ENCODE peak calls at places on chromosomes 3 and 15, in seven cellular contexts. One of them, this sample, is unnamed.
A peak's percentile ranks its signal among the peaks of the same experiment; 100 is the strongest.

GRCh38 chr3:65406470-65406869 is 632.2 kb downstream of the MAGI1 start:
- DNase-seq in mucosa of gallbladder: no peak
- DNase-seq in head of caudate nucleus: no peak
- DNase-seq in Ammon's horn: no peak
- DNase-seq in NCI-H2171 treated with DMSO at 0.1 percent for 48 hours: no peak
- DNase-seq in type B pancreatic cell: no peak
- DNase-seq in KG1: no peak
- DNase-seq in this sample: no peak

GRCh38 chr3:183494341-183494740 is 61.2 kb downstream of the KLHL6 start:
- DNase-seq in head of caudate nucleus: no peak
- DNase-seq in mucosa of gallbladder: no peak
- DNase-seq in type B pancreatic cell: peak; percentile 42
- DNase-seq in Ammon's horn: no peak
- DNase-seq in NCI-H2171 treated with DMSO at 0.1 percent for 48 hours: no peak
- DNase-seq in KG1: no peak
- DNase-seq in this sample: no peak

GRCh38 chr15:56038015-56038414 is 44.6 kb upstream of the NEDD4 start:
- DNase-seq in NCI-H2171 treated with DMSO at 0.1 percent for 48 hours: no peak
- DNase-seq in mucosa of gallbladder: no peak
- DNase-seq in KG1: peak; percentile 7
- DNase-seq in Ammon's horn: no peak
- DNase-seq in type B pancreatic cell: no peak
- DNase-seq in head of caudate nucleus: no peak
- DNase-seq in this sample: peak; percentile 14

GRCh38 chr15:78092111-78093041 is at the start of gene SH2D7:
- DNase-seq in type B pancreatic cell: no peak
- DNase-seq in mucosa of gallbladder: no peak
- DNase-seq in NCI-H2171 treated with DMSO at 0.1 percent for 48 hours: no peak
- DNase-seq in Ammon's horn: no peak
- DNase-seq in head of caudate nucleus: no peak
- DNase-seq in KG1: no peak
- DNase-seq in this sample: no peak

GRCh38 chr3:178043084-178043483 is 493.2 kb upstream of the KCNMB2 start:
- DNase-seq in NCI-H2171 treated with DMSO at 0.1 percent for 48 hours: no peak
- DNase-seq in KG1: no peak
- DNase-seq in mucosa of gallbladder: no peak
- DNase-seq in head of caudate nucleus: no peak
- DNase-seq in type B pancreatic cell: no peak
- DNase-seq in Ammon's horn: no peak
- DNase-seq in this sample: no peak

GRCh38 chr3:172517859-172518466 is 5.3 kb downstream of the TNFSF10 start:
- DNase-seq in Ammon's horn: no peak
- DNase-seq in mucosa of gallbladder: no peak
- DNase-seq in NCI-H2171 treated with DMSO at 0.1 percent for 48 hours: no peak
- DNase-seq in type B pancreatic cell: no peak
- DNase-seq in head of caudate nucleus: no peak
- DNase-seq in KG1: no peak
- DNase-seq in this sample: no peak

GRCh38 chr3:113560845-113561623 is 28.7 kb downstream of the SIDT1 start:
- DNase-seq in NCI-H2171 treated with DMSO at 0.1 percent for 48 hours: no peak
- DNase-seq in mucosa of gallbladder: no peak
- DNase-seq in Ammon's horn: no peak
- DNase-seq in type B pancreatic cell: no peak
- DNase-seq in head of caudate nucleus: no peak
- DNase-seq in KG1: no peak
- DNase-seq in this sample: no peak

GRCh38 chr3:4990061-4990460 is 10.8 kb downstream of the BHLHE40 start:
- DNase-seq in NCI-H2171 treated with DMSO at 0.1 percent for 48 hours: no peak
- DNase-seq in Ammon's horn: no peak
- DNase-seq in KG1: no peak
- DNase-seq in head of caudate nucleus: no peak
- DNase-seq in mucosa of gallbladder: no peak
- DNase-seq in type B pancreatic cell: no peak
- DNase-seq in this sample: no peak

GRCh38 chr15:27422997-27423396 is 452.0 kb downstream of the GABRG3 start:
- DNase-seq in type B pancreatic cell: no peak
- DNase-seq in KG1: no peak
- DNase-seq in NCI-H2171 treated with DMSO at 0.1 percent for 48 hours: no peak
- DNase-seq in mucosa of gallbladder: no peak
- DNase-seq in head of caudate nucleus: no peak
- DNase-seq in Ammon's horn: no peak
- DNase-seq in this sample: no peak

This sample was measured in HL-60.